ENCODE peak calls at places on chromosomes 5 and 9, in six cellular contexts. U, B, V, O, K and H are unnamed samples.

GRCh38 chr5:74402553-74402952 is 238.0 kb downstream of the ENC1 start:
- DNase-seq in O (no peak), V (no peak), U (no peak), B (no peak), K (no peak), H (no peak)

GRCh38 chr9:79357620-79358019 is 214.1 kb upstream of the TLE4 start:
- DNase-seq in V (no peak), O (no peak), K (no peak), U (no peak), B (no peak), H (no peak)

GRCh38 chr5:158810615-158811014 is 289.1 kb downstream of the EBF1 start:
- DNase-seq in K (no peak), O (no peak), U (no peak), B (no peak), V (no peak), H (no peak)

GRCh38 chr5:67699560-67699959 is 503.0 kb upstream of the CD180 start:
- DNase-seq in K (no peak), V (no peak), U (no peak), O (no peak), B (no peak), H (no peak)

GRCh38 chr9:89461302-89461701 is 36.6 kb downstream of the SEMA4D start:
- DNase-seq in O (no peak), V (no peak), K (peak; percentile 40), U (no peak), B (no peak), H (no peak)

GRCh38 chr5:84487963-84488362 is 103.3 kb upstream of the EDIL3 start:
- DNase-seq in O (no peak), K (no peak), V (peak; percentile 48), U (no peak), B (no peak), H (no peak)

GRCh38 chr9:128091144-128091543 is 23.1 kb downstream of the SLC25A25 start:
- DNase-seq in K (no peak), O (no peak), U (no peak), B (no peak), V (peak; percentile 61), H (no peak)

GRCh38 chr9:109817846-109818472 is 38.0 kb downstream of the PALM2AKAP2 start:
- DNase-seq in O (peak; percentile 94), B (peak; percentile 76), V (peak; percentile 96), K (peak; percentile 94), U (peak; percentile 51), H (peak; percentile 78)

GRCh38 chr5:141186897-141187512 is at the start of gene PCDHB9:
- DNase-seq in V (peak; percentile 21), K (peak; percentile 47), U (peak; percentile 69), B (peak; percentile 56), O (peak; percentile 65), H (peak; percentile 6)

GRCh38 chr9:89375181-89375760 is 57.0 kb downstream of the SECISBP2 start:
- DNase-seq in V (no peak), U (no peak), K (peak; percentile 2), B (peak; percentile 33), O (no peak), H (no peak)

GRCh38 chr5:122447072-122447471 is 135.0 kb downstream of the SNCAIP start:
- DNase-seq in K (no peak), V (no peak), U (no peak), B (no peak), O (no peak), H (no peak)

GRCh38 chr9:4714266-4715016 is 26.6 kb downstream of the AK3 start:
- DNase-seq in O (no peak), U (peak; percentile 58), V (no peak), B (no peak), K (no peak), H (no peak)

GRCh38 chr9:8863886-8864881 is 1064.6 kb upstream of the DMAC1 start:
- DNase-seq in U (no peak), O (peak; percentile 45), B (no peak), K (no peak), V (no peak), H (no peak)

GRCh38 chr9:16485575-16486321 is 384.7 kb downstream of the BNC2 start:
- DNase-seq in O (peak; percentile 54), V (no peak), U (no peak), K (no peak), B (no peak), H (no peak)

GRCh38 chr5:92885950-92886349 is 695.1 kb downstream of the NR2F1-AS1 start:
- DNase-seq in K (no peak), B (no peak), V (no peak), U (peak; percentile 60), O (peak; percentile 75), H (no peak)
- TF ChIP-seq EZH2phosphoT487 in K (no peak), B (no peak), V (no peak), U (no peak), O (no peak), H (no peak)

GRCh38 chr5:175752826-175753535 is 95.1 kb downstream of the HRH2 start:
- DNase-seq in U (no peak), K (no peak), V (peak; percentile 2), O (no peak), B (no peak), H (no peak)
- TF ChIP-seq EZH2phosphoT487 in U (no peak), K (no peak), V (no peak), O (no peak), B (no peak), H (no peak)

GRCh38 chr5:178511173-178511572 is 79.0 kb downstream of the COL23A1 start:
- DNase-seq in O (no peak), K (no peak), U (no peak), V (no peak), B (no peak), H (no peak)

GRCh38 chr5:178505639-178506407 is 84.4 kb downstream of the COL23A1 start:
- DNase-seq in O (no peak), K (no peak), U (no peak), V (no peak), B (no peak), H (no peak)

GRCh38 chr5:178504340-178504960 is 85.7 kb downstream of the COL23A1 start:
- DNase-seq in O (no peak), B (no peak), U (no peak), V (no peak), K (no peak), H (no peak)

GRCh38 chr5:178507151-178507932 is 82.9 kb downstream of the COL23A1 start:
- DNase-seq in O (no peak), U (no peak), K (no peak), V (no peak), B (no peak), H (no peak)

DNA sequence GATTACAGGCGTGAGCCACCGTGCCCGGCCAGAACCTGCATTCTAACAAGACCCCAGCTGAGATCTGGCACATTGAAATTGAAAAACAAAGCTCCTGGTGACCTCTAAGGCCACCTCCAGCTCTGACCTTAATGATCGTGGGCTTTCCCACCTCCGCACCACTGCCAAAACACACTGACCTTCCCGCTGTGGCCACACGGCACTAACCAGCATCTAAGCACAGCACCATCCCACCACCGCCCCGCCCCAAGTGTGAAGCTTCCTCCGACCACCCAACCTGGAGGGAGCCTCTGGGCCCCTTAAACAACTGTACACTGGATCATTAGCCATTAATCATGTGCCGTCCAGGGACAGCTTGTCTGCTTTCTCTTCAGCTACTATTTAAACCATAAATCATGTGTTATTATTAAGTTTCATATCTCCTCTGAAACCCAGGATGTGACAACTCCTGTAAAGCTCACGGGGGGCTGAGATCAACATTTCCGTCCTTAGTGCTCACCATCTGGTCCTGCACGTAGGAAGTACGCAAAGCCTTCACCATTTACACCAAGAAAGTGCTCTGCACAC is 80.6 kb downstream of the COL23A1 start:
- DNase-seq in U (peak; percentile 9), O (no peak), B (no peak), V (no peak), K (no peak), H (no peak)
- TF ChIP-seq EZH2phosphoT487 in U (no peak), O (no peak), B (no peak), V (no peak), K (no peak), H (no peak)

GRCh38 chr9:137558127-137558526 is 6.4 kb downstream of the MRPL41 start:
- DNase-seq in U (no peak), V (no peak), O (no peak), K (no peak), B (no peak), H (no peak)
- TF ChIP-seq EZH2phosphoT487 in U (no peak), V (no peak), O (no peak), K (no peak), B (no peak), H (no peak)

GRCh38 chr5:108060340-108060739 is 321.6 kb downstream of the FBXL17 start:
- DNase-seq in O (no peak), B (no peak), V (no peak), K (no peak), U (no peak), H (no peak)
- TF ChIP-seq EZH2phosphoT487 in O (no peak), B (no peak), V (no peak), K (no peak), U (no peak), H (no peak)

GRCh38 chr5:150434502-150434901 is 15.0 kb downstream of the RPS14 start:
- DNase-seq in K (no peak), B (no peak), U (no peak), V (peak; percentile 70), O (no peak), H (no peak)
- TF ChIP-seq EZH2phosphoT487 in K (no peak), B (no peak), U (no peak), V (no peak), O (no peak), H (no peak)

GRCh38 chr5:133694181-133694831 is 82.0 kb upstream of the FSTL4 start:
- DNase-seq in K (no peak), B (no peak), V (no peak), O (no peak), U (peak; percentile 44), H (no peak)
- TF ChIP-seq EZH2phosphoT487 in K (no peak), B (no peak), V (no peak), O (no peak), U (no peak), H (no peak)

GRCh38 chr9:132927704-132928103 is 16.7 kb downstream of the TSC1 start:
- DNase-seq in K (no peak), U (no peak), V (no peak), B (no peak), O (no peak), H (no peak)

GRCh38 chr9:132935021-132935420 is 9.4 kb downstream of the TSC1 start:
- DNase-seq in B (no peak), O (no peak), V (no peak), U (no peak), K (no peak), H (no peak)

GRCh38 chr9:132931178-132931735 is 13.2 kb downstream of the TSC1 start:
- DNase-seq in U (no peak), K (no peak), O (no peak), B (no peak), V (no peak), H (no peak)
- TF ChIP-seq EZH2phosphoT487 in U (no peak), K (no peak), O (no peak), B (no peak), V (no peak), H (no peak)